ENCODE peak calls at places on chromosomes 5 and 9, in eight cellular contexts. One of them, this sample, is unnamed.

GRCh38 chr5:96721351-96721970 is 59.3 kb downstream of the CAST start:
- DNase-seq in SJSA1: no peak
- DNase-seq in stimulated activated CD4-positive, alpha-beta T cell treated with anti-CD3 and anti-CD28 coated beads, TNF-alpha, amount 100 ng/mL, for 24 hours: no peak
- DNase-seq in NCI-H2029 treated with DMSO at 0.1 percent for 48 hours: no peak
- DNase-seq in heart left ventricle: no peak
- DNase-seq in mammary epithelial cell: no peak
- DNase-seq in left colon: no peak
- DNase-seq in bronchial epithelial cell: peak
- DNase-seq in this sample: no peak

GRCh38 chr9:73133042-73133651 is 18.5 kb upstream of the ANXA1 start:
- DNase-seq in SJSA1: no peak
- DNase-seq in stimulated activated CD4-positive, alpha-beta T cell treated with anti-CD3 and anti-CD28 coated beads, TNF-alpha, amount 100 ng/mL, for 24 hours: no peak
- DNase-seq in NCI-H2029 treated with DMSO at 0.1 percent for 48 hours: no peak
- DNase-seq in heart left ventricle: no peak
- DNase-seq in mammary epithelial cell: no peak
- DNase-seq in left colon: no peak
- DNase-seq in bronchial epithelial cell: no peak
- DNase-seq in this sample: no peak

GRCh38 chr9:30362368-30362767 is 2022.1 kb upstream of the ACO1 start:
- DNase-seq in SJSA1: no peak
- DNase-seq in stimulated activated CD4-positive, alpha-beta T cell treated with anti-CD3 and anti-CD28 coated beads, TNF-alpha, amount 100 ng/mL, for 24 hours: no peak
- DNase-seq in NCI-H2029 treated with DMSO at 0.1 percent for 48 hours: no peak
- DNase-seq in heart left ventricle: no peak
- DNase-seq in mammary epithelial cell: no peak
- DNase-seq in left colon: no peak
- DNase-seq in bronchial epithelial cell: no peak
- DNase-seq in this sample: no peak

GRCh38 chr5:174872271-174872670 is 147.9 kb downstream of the MSX2 start:
- DNase-seq in SJSA1: no peak
- DNase-seq in stimulated activated CD4-positive, alpha-beta T cell treated with anti-CD3 and anti-CD28 coated beads, TNF-alpha, amount 100 ng/mL, for 24 hours: no peak
- DNase-seq in NCI-H2029 treated with DMSO at 0.1 percent for 48 hours: no peak
- DNase-seq in heart left ventricle: no peak
- DNase-seq in mammary epithelial cell: no peak
- DNase-seq in left colon: no peak
- DNase-seq in bronchial epithelial cell: no peak
- DNase-seq in this sample: no peak

GRCh38 chr9:124513374-124513994 is 6.3 kb upstream of the NR5A1 start:
- DNase-seq in SJSA1: no peak
- DNase-seq in stimulated activated CD4-positive, alpha-beta T cell treated with anti-CD3 and anti-CD28 coated beads, TNF-alpha, amount 100 ng/mL, for 24 hours: no peak
- DNase-seq in NCI-H2029 treated with DMSO at 0.1 percent for 48 hours: no peak
- DNase-seq in heart left ventricle: no peak
- DNase-seq in mammary epithelial cell: no peak
- DNase-seq in left colon: no peak
- DNase-seq in bronchial epithelial cell: no peak
- DNase-seq in this sample: no peak

GRCh38 chr9:121240394-121241145 is 27.4 kb upstream of the GSN start:
- DNase-seq in SJSA1: no peak
- DNase-seq in stimulated activated CD4-positive, alpha-beta T cell treated with anti-CD3 and anti-CD28 coated beads, TNF-alpha, amount 100 ng/mL, for 24 hours: no peak
- DNase-seq in NCI-H2029 treated with DMSO at 0.1 percent for 48 hours: no peak
- DNase-seq in heart left ventricle: no peak
- DNase-seq in mammary epithelial cell: no peak
- DNase-seq in left colon: no peak
- DNase-seq in bronchial epithelial cell: no peak
- DNase-seq in this sample: no peak

GRCh38 chr5:96335873-96336272 is 97.2 kb downstream of the PCSK1 start:
- DNase-seq in SJSA1: no peak
- DNase-seq in stimulated activated CD4-positive, alpha-beta T cell treated with anti-CD3 and anti-CD28 coated beads, TNF-alpha, amount 100 ng/mL, for 24 hours: no peak
- DNase-seq in NCI-H2029 treated with DMSO at 0.1 percent for 48 hours: peak
- DNase-seq in heart left ventricle: no peak
- DNase-seq in mammary epithelial cell: peak
- DNase-seq in left colon: no peak
- DNase-seq in bronchial epithelial cell: peak
- DNase-seq in this sample: no peak

GRCh38 chr5:151772029-151772867 is 494 bp downstream of the G3BP1 start:
- DNase-seq in SJSA1: peak
- DNase-seq in stimulated activated CD4-positive, alpha-beta T cell treated with anti-CD3 and anti-CD28 coated beads, TNF-alpha, amount 100 ng/mL, for 24 hours: no peak
- DNase-seq in NCI-H2029 treated with DMSO at 0.1 percent for 48 hours: peak
- DNase-seq in heart left ventricle: peak
- DNase-seq in mammary epithelial cell: peak
- DNase-seq in left colon: peak
- DNase-seq in bronchial epithelial cell: no peak
- DNase-seq in this sample: no peak

GRCh38 chr5:141326088-141326854 is 4.0 kb upstream of the PCDHGA1 start:
- DNase-seq in SJSA1: peak
- DNase-seq in stimulated activated CD4-positive, alpha-beta T cell treated with anti-CD3 and anti-CD28 coated beads, TNF-alpha, amount 100 ng/mL, for 24 hours: peak
- DNase-seq in NCI-H2029 treated with DMSO at 0.1 percent for 48 hours: no peak
- DNase-seq in heart left ventricle: peak
- DNase-seq in mammary epithelial cell: peak
- DNase-seq in left colon: peak
- DNase-seq in bronchial epithelial cell: peak
- DNase-seq in this sample: no peak

GRCh38 chr5:125719681-125720676 is 703.2 kb upstream of the GRAMD2B start:
- DNase-seq in SJSA1: no peak
- DNase-seq in stimulated activated CD4-positive, alpha-beta T cell treated with anti-CD3 and anti-CD28 coated beads, TNF-alpha, amount 100 ng/mL, for 24 hours: no peak
- DNase-seq in NCI-H2029 treated with DMSO at 0.1 percent for 48 hours: peak
- DNase-seq in heart left ventricle: no peak
- DNase-seq in mammary epithelial cell: peak
- DNase-seq in left colon: no peak
- DNase-seq in bronchial epithelial cell: peak
- DNase-seq in this sample: peak

GRCh38 chr5:54109931-54110330 is 200.4 kb downstream of the ARL15 start:
- DNase-seq in SJSA1: no peak
- DNase-seq in stimulated activated CD4-positive, alpha-beta T cell treated with anti-CD3 and anti-CD28 coated beads, TNF-alpha, amount 100 ng/mL, for 24 hours: no peak
- DNase-seq in NCI-H2029 treated with DMSO at 0.1 percent for 48 hours: no peak
- DNase-seq in heart left ventricle: no peak
- DNase-seq in mammary epithelial cell: peak
- DNase-seq in left colon: no peak
- DNase-seq in bronchial epithelial cell: peak
- DNase-seq in this sample: no peak

GRCh38 chr9:124340219-124341069 is 74.8 kb downstream of the PSMB7 start:
- DNase-seq in SJSA1: no peak
- DNase-seq in stimulated activated CD4-positive, alpha-beta T cell treated with anti-CD3 and anti-CD28 coated beads, TNF-alpha, amount 100 ng/mL, for 24 hours: no peak
- DNase-seq in NCI-H2029 treated with DMSO at 0.1 percent for 48 hours: no peak
- DNase-seq in heart left ventricle: no peak
- DNase-seq in mammary epithelial cell: no peak
- DNase-seq in left colon: no peak
- DNase-seq in bronchial epithelial cell: no peak
- DNase-seq in this sample: no peak

GRCh38 chr9:96719538-96720315 is 58.2 kb downstream of the ZNF510 start:
- DNase-seq in SJSA1: no peak
- DNase-seq in stimulated activated CD4-positive, alpha-beta T cell treated with anti-CD3 and anti-CD28 coated beads, TNF-alpha, amount 100 ng/mL, for 24 hours: no peak
- DNase-seq in NCI-H2029 treated with DMSO at 0.1 percent for 48 hours: no peak
- DNase-seq in heart left ventricle: no peak
- DNase-seq in mammary epithelial cell: peak
- DNase-seq in left colon: peak
- DNase-seq in bronchial epithelial cell: peak
- DNase-seq in this sample: no peak

GRCh38 chr5:137318027-137318426 is 181.1 kb downstream of the SPOCK1 start:
- DNase-seq in SJSA1: no peak
- DNase-seq in stimulated activated CD4-positive, alpha-beta T cell treated with anti-CD3 and anti-CD28 coated beads, TNF-alpha, amount 100 ng/mL, for 24 hours: no peak
- DNase-seq in NCI-H2029 treated with DMSO at 0.1 percent for 48 hours: no peak
- DNase-seq in heart left ventricle: no peak
- DNase-seq in mammary epithelial cell: no peak
- DNase-seq in left colon: no peak
- DNase-seq in bronchial epithelial cell: no peak
- DNase-seq in this sample: no peak

GRCh38 chr9:124767830-124768229 is 3.3 kb downstream of the NR6A1 start:
- DNase-seq in SJSA1: no peak
- DNase-seq in stimulated activated CD4-positive, alpha-beta T cell treated with anti-CD3 and anti-CD28 coated beads, TNF-alpha, amount 100 ng/mL, for 24 hours: no peak
- DNase-seq in NCI-H2029 treated with DMSO at 0.1 percent for 48 hours: no peak
- DNase-seq in heart left ventricle: no peak
- DNase-seq in mammary epithelial cell: no peak
- DNase-seq in left colon: no peak
- DNase-seq in bronchial epithelial cell: no peak
- DNase-seq in this sample: no peak

This sample was measured in smooth muscle cell of the brain vasculature.